ENCODE peak calls at places on chromosomes 2 and 18, in four cellular contexts. G is NCI-H2171 treated with DMSO at 0.1 percent for 48 hours; B is RPMI7951; P is activated CD4-positive, alpha-beta T cell treated with anti-CD3 and anti-CD28 coated beads, Interleukin-2, amount 50 U/mL, for 1 hour. X is an unnamed sample.

GRCh38 chr2:99420031-99420430 is 69.8 kb downstream of the REV1 start:
- DNase-seq in G (no peak), B (no peak), P (no peak), X (no peak)

GRCh38 chr18:26473721-26474120 is 74.6 kb downstream of the KCTD1 start:
- DNase-seq in G (no peak), B (no peak), P (no peak), X (no peak)

GRCh38 chr2:101616411-101616810 is 81.1 kb upstream of the MAP4K4 start:
- DNase-seq in G (peak), B (peak), P (no peak), X (no peak)

GRCh38 chr18:7855051-7855450 is 287.9 kb downstream of the PTPRM start:
- DNase-seq in G (peak), B (no peak), P (no peak), X (no peak)

GRCh38 chr2:66869076-66869475 is 434.2 kb downstream of the MEIS1 start:
- DNase-seq in G (no peak), B (peak), P (no peak), X (peak)

GRCh38 chr2:42685303-42685702 is 78.6 kb downstream of the OXER1 start:
- DNase-seq in G (no peak), B (no peak), P (no peak), X (no peak)

GRCh38 chr2:65458999-65459398 is 26.6 kb upstream of the SPRED2 start:
- DNase-seq in G (no peak), B (peak), P (no peak), X (peak)

GRCh38 chr2:227402959-227403358 is 15.2 kb upstream of the SCYGR1 start:
- DNase-seq in G (no peak), B (no peak), P (no peak), X (no peak)

GRCh38 chr18:69400976-69401474 is 337 bp downstream of the DOK6 start:
- DNase-seq in G (no peak), B (peak), P (no peak), X (no peak)

GRCh38 chr2:101803128-101803527 is 105.6 kb downstream of the MAP4K4 start:
- DNase-seq in G (no peak), B (peak), P (no peak), X (peak)

GRCh38 chr2:175726213-175726612 is 275.9 kb downstream of the LNPK start:
- DNase-seq in G (no peak), B (peak), P (no peak), X (peak)